ENCODE peak calls at places on chromosomes 2 and 18, in six cellular contexts. E is CD4-positive, alpha-beta T cell; Z is HCT116; K is breast epithelium; B is epithelial cell of esophagus; U is nephron progenitor cell. D is an unnamed sample.

GRCh38 chr2:20880221-20880771 is 57.4 kb upstream of the LDAH start:
- DNase-seq in E (no peak), Z (no peak), K (no peak), B (no peak), U (no peak), D (no peak)

GRCh38 chr2:7288484-7288883 is 371.3 kb downstream of the RNF144A start:
- DNase-seq in E (no peak), Z (no peak), K (no peak), B (peak; percentile 79), U (no peak), D (no peak)

GRCh38 chr2:240784629-240785423 is 35.2 kb downstream of the KIF1A start:
- DNase-seq in E (no peak), Z (no peak), K (no peak), B (no peak), U (peak; percentile 1), D (no peak)

GRCh38 chr18:78430171-78430857 is 549.3 kb upstream of the SALL3 start:
- DNase-seq in E (no peak), Z (no peak), K (no peak), B (no peak), U (no peak), D (no peak)

GRCh38 chr2:181894381-181894780 is 2.9 kb downstream of the ITPRID2 start:
- DNase-seq in E (no peak), Z (no peak), K (no peak), B (no peak), U (no peak), D (no peak)

GRCh38 chr2:225670111-225670974 is 270.8 kb downstream of the NYAP2 start:
- DNase-seq in E (no peak), Z (peak; percentile 49), K (no peak), B (peak; percentile 58), U (no peak), D (no peak)

GRCh38 chr18:12015697-12016062 is 34.4 kb downstream of the IMPA2 start:
- DNase-seq in E (no peak), Z (no peak), K (peak; percentile 78), B (peak; percentile 90), U (no peak), D (no peak)

GRCh38 chr2:201149064-201149820 is 33.3 kb downstream of the CFLAR start:
- DNase-seq in E (no peak), Z (peak; percentile 77), K (no peak), B (peak; percentile 95), U (no peak), D (no peak)

GRCh38 chr2:68709421-68709911 is 25.1 kb upstream of the ARHGAP25 start:
- DNase-seq in E (no peak), Z (peak; percentile 45), K (no peak), B (peak; percentile 57), U (peak; percentile 17), D (peak; percentile 19)

GRCh38 chr2:102266204-102266603 is 45.2 kb upstream of the IL1RL1 start:
- DNase-seq in E (no peak), Z (no peak), K (no peak), B (no peak), U (no peak), D (no peak)

GRCh38 chr2:68458962-68459361 is 8.1 kb downstream of the FBXO48 start:
- DNase-seq in E (no peak), Z (no peak), K (no peak), B (peak; percentile 54), U (no peak), D (no peak)

GRCh38 chr2:232419245-232420072 is 12.8 kb downstream of the ALPG start:
- DNase-seq in E (no peak), Z (no peak), K (no peak), B (peak; percentile 14), U (peak; percentile 47), D (no peak)

GRCh38 chr18:41197967-41198366 is 757.1 kb upstream of the PIK3C3 start:
- DNase-seq in E (no peak), Z (no peak), K (no peak), B (no peak), U (no peak), D (no peak)

GRCh38 chr18:41199212-41199611 is 755.8 kb upstream of the PIK3C3 start:
- DNase-seq in E (no peak), Z (no peak), K (no peak), B (no peak), U (no peak), D (no peak)
- TF ChIP-seq CTCF in E (no peak), Z (no peak), K (no peak), B (no peak), U (no peak), D (no peak)

DNA sequence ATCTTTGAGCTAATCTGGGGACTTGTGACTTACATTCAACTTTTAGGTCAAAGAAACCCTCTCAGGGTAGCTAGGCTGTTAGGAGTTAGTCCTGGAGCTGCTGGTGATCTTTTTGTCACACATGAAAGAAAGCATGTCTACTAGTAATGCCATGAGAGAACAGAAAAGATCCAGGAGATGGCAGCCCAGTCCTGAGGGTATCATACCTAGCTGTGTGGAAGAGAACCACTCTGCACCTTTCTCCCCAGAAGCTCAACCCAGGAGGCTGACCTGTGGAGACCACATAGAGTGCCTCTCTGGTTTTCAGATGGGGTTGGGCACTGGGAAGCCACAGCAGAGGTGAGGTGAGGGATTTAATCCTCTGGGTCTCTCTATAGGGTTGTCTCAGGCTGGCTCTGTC is 460.2 kb upstream of the UBE2E3 start:
- DNase-seq in E (no peak), Z (peak; percentile 33), K (no peak), B (peak; percentile 38), U (no peak), D (no peak)
- TF ChIP-seq CTCF in E (no peak), Z (peak; percentile 11), K (no peak), B (peak; percentile 41), U (no peak), D (no peak)

GRCh38 chr2:172200495-172201085 is 97.9 kb upstream of the DLX2 start:
- DNase-seq in E (no peak), Z (peak; percentile 49), K (no peak), B (peak; percentile 56), U (peak; percentile 14), D (peak; percentile 14)
- TF ChIP-seq CTCF in E (no peak), Z (peak; percentile 51), K (no peak), B (peak; percentile 40), U (peak; percentile 39), D (peak; percentile 55)

GRCh38 chr2:1546901-1547300 is 133.6 kb downstream of the TPO start:
- DNase-seq in E (no peak), Z (no peak), K (no peak), B (no peak), U (no peak), D (no peak)
- TF ChIP-seq CTCF in E (no peak), Z (peak; percentile 31), K (no peak), B (peak; percentile 28), U (no peak), D (no peak)

DNA sequence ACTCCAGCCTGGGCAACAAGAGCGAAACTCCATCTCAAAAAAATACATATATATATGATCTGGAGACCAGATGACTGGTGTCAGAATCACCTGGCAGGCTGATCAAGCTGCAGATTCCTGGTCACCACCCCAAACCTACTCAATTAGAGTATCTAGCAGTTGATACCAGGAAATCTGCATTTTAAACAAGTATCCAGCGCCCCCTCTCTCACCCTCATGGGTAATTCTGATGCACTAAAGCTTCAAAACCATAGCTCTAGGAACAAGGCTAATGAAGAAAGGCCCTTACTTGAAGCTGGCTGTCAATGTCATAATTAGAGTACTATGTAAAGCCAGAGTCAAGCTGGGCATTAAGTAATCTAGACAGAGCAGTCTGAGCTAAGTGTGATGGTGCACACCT is 25.0 kb upstream of the PCBP1 start:
- DNase-seq in E (no peak), Z (no peak), K (no peak), B (no peak), U (no peak), D (no peak)
- TF ChIP-seq CTCF in E (no peak), Z (no peak), K (no peak), B (no peak), U (no peak), D (no peak)

GRCh38 chr2:132691556-132691955 is 21.6 kb upstream of the LYPD1 start:
- DNase-seq in E (no peak), Z (no peak), K (no peak), B (no peak), U (no peak), D (no peak)
- TF ChIP-seq CTCF in E (no peak), Z (no peak), K (no peak), B (no peak), U (no peak), D (no peak)

DNA sequence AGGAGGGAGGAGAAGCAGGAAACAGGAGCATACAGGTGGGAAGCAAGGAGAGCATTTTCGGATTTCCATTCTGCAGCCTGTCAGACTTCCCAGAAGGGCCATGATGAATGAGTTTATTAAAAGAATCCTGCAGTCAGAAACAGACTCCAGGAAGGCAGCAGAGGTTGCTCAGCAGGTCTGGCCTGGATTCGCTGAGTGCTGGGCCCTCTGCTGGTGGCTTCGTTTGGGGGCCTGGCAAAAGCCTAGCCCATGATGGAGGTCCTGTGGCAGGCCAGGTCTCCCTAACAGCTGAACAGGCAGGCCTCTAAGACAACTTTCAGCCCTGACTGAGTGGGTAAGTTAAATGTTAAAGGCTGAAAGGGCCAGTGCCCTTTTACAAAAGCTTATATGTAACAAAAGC is 108.2 kb upstream of the CAPN13 start:
- DNase-seq in E (no peak), Z (peak; percentile 7), K (no peak), B (peak; percentile 62), U (peak; percentile 41), D (peak; percentile 73)
- TF ChIP-seq CTCF in E (no peak), Z (peak; percentile 58), K (no peak), B (peak; percentile 55), U (peak; percentile 33), D (peak; percentile 21)

DNA sequence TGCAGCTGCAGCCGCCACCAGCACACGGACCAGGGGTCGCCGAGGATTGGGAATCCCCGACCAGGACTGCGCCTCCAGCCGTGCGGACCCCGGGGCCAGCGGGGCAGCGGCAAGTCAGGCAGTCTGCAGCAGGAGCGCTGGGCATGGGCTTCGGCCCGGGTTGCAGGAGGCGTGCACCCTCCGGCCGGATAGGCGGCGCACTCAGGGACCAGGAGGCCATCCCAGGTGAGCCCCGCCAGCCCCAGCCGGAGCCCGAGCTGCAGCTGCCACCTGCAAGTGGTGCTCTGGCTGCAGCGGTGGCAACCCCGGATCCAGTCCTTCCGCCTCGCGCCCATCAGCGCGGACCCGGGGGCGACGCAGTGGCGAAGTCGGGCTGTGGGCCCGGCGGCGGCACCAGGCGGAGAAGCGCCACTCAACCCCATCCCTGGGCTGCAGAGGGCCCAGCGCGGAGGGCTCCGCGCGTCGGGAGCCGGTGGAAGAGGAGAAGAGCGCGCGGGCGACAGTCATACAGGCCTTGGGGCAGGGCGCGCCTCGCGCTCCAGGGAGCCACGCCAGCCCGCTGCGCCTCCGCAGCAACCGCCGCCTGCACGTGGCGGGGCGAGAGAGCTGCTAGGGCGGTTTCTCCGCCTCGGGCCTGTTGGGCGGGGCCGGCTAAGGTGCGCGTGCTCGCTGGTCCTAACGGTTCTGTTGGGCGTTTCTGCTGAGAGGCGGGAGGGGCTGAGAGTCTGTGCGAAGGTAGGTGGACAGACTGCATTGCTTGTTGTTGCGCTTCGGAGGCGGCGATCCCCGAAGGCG is 73.9 kb downstream of the RPIA start:
- DNase-seq in E (no peak), Z (no peak), K (no peak), B (peak; percentile 84), U (peak; percentile 54), D (peak; percentile 50)
- TF ChIP-seq CTCF in E (no peak), Z (no peak), K (no peak), B (no peak), U (no peak), D (no peak)